ENCODE peak calls at places on chromosome 7, in four cellular contexts. C, Z, U and I are unnamed samples.

GRCh38 chr7:74544706-74545469 is 91.2 kb downstream of the GTF2IRD1 start:
- DNase-seq in Z (peak), U (peak), C (peak), I (no peak)

GRCh38 chr7:18590744-18591340 is 95.3 kb downstream of the HDAC9 start:
- DNase-seq in C (no peak), U (no peak), Z (no peak), I (peak)

GRCh38 chr7:151405588-151405987 is 4.2 kb downstream of the WDR86 start:
- DNase-seq in Z (peak), U (no peak), C (no peak), I (no peak)

GRCh38 chr7:105106473-105106872 is 92.5 kb downstream of the KMT2E start:
- DNase-seq in U (no peak), Z (no peak), C (no peak), I (no peak)

GRCh38 chr7:6650521-6651011 is 13.4 kb downstream of the ZNF316 start:
- DNase-seq in Z (peak), U (no peak), C (no peak), I (no peak)

GRCh38 chr7:46725838-46726237 is 804.8 kb upstream of the IGFBP3 start:
- DNase-seq in Z (no peak), C (no peak), U (no peak), I (no peak)

GRCh38 chr7:122364761-122365280 is 60.3 kb upstream of the FEZF1 start:
- DNase-seq in U (no peak), Z (no peak), C (no peak), I (no peak)

GRCh38 chr7:13240349-13240748 is 552.9 kb downstream of the ARL4A start:
- DNase-seq in U (no peak), Z (peak), C (no peak), I (no peak)

GRCh38 chr7:91875851-91876250 is 4.7 kb downstream of the MTERF1 start:
- DNase-seq in U (no peak), Z (no peak), C (no peak), I (no peak)

GRCh38 chr7:142303650-142304049 is 45.8 kb upstream of the PRSS58 start:
- DNase-seq in C (no peak), Z (peak), U (no peak), I (peak)

GRCh38 chr7:6250364-6250833 is 22.0 kb downstream of the CYTH3 start:
- DNase-seq in U (no peak), C (no peak), Z (no peak), I (no peak)

GRCh38 chr7:74092321-74092963 is 8.8 kb downstream of the LIMK1 start:
- DNase-seq in Z (peak), C (no peak), U (no peak), I (no peak)

GRCh38 chr7:16592395-16592794 is 53.2 kb downstream of the ANKMY2 start:
- DNase-seq in U (no peak), Z (no peak), C (no peak), I (no peak)